ENCODE peak calls at places on chromosomes 5 and 9, in eight cellular contexts. Q is fibroblast of lung, B is HCT116, C is PC-3, D is DND-41, M is H9, Z is mammary epithelial cell, L is SK-N-SH. W is an unnamed sample.

GRCh38 chr5:32449216-32449721 is 4.7 kb upstream of the ZFR start:
- DNase-seq in Q (no peak), B (no peak), C (no peak), D (no peak), M (no peak), Z (no peak), L (no peak), W (no peak)

GRCh38 chr5:35009059-35009458 is 38.7 kb downstream of the AGXT2 start:
- DNase-seq in Q (no peak), B (no peak), C (no peak), D (no peak), M (no peak), Z (no peak), L (no peak), W (no peak)

GRCh38 chr9:130493476-130493875 is 48.7 kb downstream of the ASS1 start:
- DNase-seq in Q (no peak), B (no peak), C (no peak), D (no peak), M (no peak), Z (no peak), L (no peak), W (no peak)

GRCh38 chr9:107102011-107102410 is 181.1 kb upstream of the RAD23B start:
- DNase-seq in Q (no peak), B (no peak), C (no peak), D (no peak), M (no peak), Z (no peak), L (no peak), W (no peak)

GRCh38 chr9:79663878-79664277 is 92.1 kb downstream of the TLE4 start:
- DNase-seq in Q (no peak), B (no peak), C (no peak), D (no peak), M (no peak), Z (no peak), L (peak), W (no peak)

GRCh38 chr5:180021900-180022299 is 49.7 kb downstream of the RNF130 start:
- DNase-seq in Q (no peak), B (no peak), C (no peak), D (no peak), M (no peak), Z (no peak), L (no peak), W (no peak)

GRCh38 chr5:71960196-71960595 is 147.1 kb upstream of the MAP1B start:
- DNase-seq in Q (no peak), B (no peak), C (peak), D (no peak), M (no peak), Z (no peak), L (no peak), W (no peak)

GRCh38 chr5:969421-969839 is 39.2 kb upstream of the NKD2 start:
- DNase-seq in Q (peak), B (no peak), C (no peak), D (no peak), M (no peak), Z (no peak), L (no peak), W (no peak)

GRCh38 chr5:138354926-138355378 is 2.5 kb downstream of the KDM3B start:
- DNase-seq in Q (peak), B (no peak), C (peak), D (peak), M (peak), Z (peak), L (peak), W (peak)

GRCh38 chr5:63928451-63928850 is 33.8 kb downstream of the HTR1A start:
- DNase-seq in Q (no peak), B (no peak), C (no peak), D (no peak), M (no peak), Z (no peak), L (no peak), W (no peak)

GRCh38 chr5:75668988-75669760 is 48.1 kb downstream of the POC5 start:
- DNase-seq in Q (peak), B (no peak), C (peak), D (peak), M (no peak), Z (peak), L (no peak), W (peak)

GRCh38 chr9:97046228-97046627 is 7.3 kb upstream of the CTSV start:
- DNase-seq in Q (peak), B (peak), C (peak), D (no peak), M (peak), Z (peak), L (no peak), W (peak)

GRCh38 chr5:133967715-133968056 is 739 bp downstream of the C5orf15 start:
- DNase-seq in Q (peak), B (no peak), C (no peak), D (no peak), M (no peak), Z (peak), L (peak), W (no peak)

GRCh38 chr5:1730487-1730847 is 69.2 kb downstream of the MRPL36 start:
- DNase-seq in Q (no peak), B (no peak), C (no peak), D (no peak), M (peak), Z (no peak), L (peak), W (no peak)

GRCh38 chr5:75050415-75050814 is 1.9 kb downstream of the GCNT4 start:
- DNase-seq in Q (no peak), B (no peak), C (peak), D (peak), M (peak), Z (no peak), L (peak), W (peak)

GRCh38 chr5:104598285-104598684 is 1035.7 kb upstream of the NUDT12 start:
- DNase-seq in Q (no peak), B (no peak), C (no peak), D (no peak), M (no peak), Z (no peak), L (no peak), W (no peak)

GRCh38 chr9:136006169-136006568 is 45.0 kb upstream of the UBAC1 start:
- DNase-seq in Q (no peak), B (no peak), C (no peak), D (no peak), M (no peak), Z (no peak), L (no peak), W (no peak)

GRCh38 chr5:64147379-64147778 is 18.3 kb upstream of the RNF180 start:
- DNase-seq in Q (no peak), B (no peak), C (no peak), D (no peak), M (no peak), Z (no peak), L (no peak), W (no peak)

GRCh38 chr9:35651964-35652828 is 1.5 kb upstream of the SIT1 start:
- DNase-seq in Q (no peak), B (no peak), C (peak), D (no peak), M (no peak), Z (peak), L (no peak), W (peak)

GRCh38 chr9:91421022-91421765 is 2.4 kb downstream of the NFIL3 start:
- DNase-seq in Q (peak), B (no peak), C (no peak), D (no peak), M (peak), Z (no peak), L (peak), W (peak)

GRCh38 chr9:132994410-132995120 is 16.1 kb downstream of the GFI1B start:
- DNase-seq in Q (peak), B (no peak), C (peak), D (no peak), M (no peak), Z (peak), L (peak), W (no peak)

GRCh38 chr5:82073179-82073578 is 101.4 kb downstream of the ATG10 start:
- DNase-seq in Q (peak), B (no peak), C (no peak), D (no peak), M (no peak), Z (no peak), L (no peak), W (no peak)

GRCh38 chr5:95727764-95728191 is 3.4 kb upstream of the RHOBTB3 start:
- DNase-seq in Q (peak), B (no peak), C (peak), D (no peak), M (no peak), Z (peak), L (peak), W (peak)

GRCh38 chr5:122707796-122708195 is 67.1 kb upstream of the SNX2 start:
- DNase-seq in Q (no peak), B (no peak), C (peak), D (no peak), M (no peak), Z (no peak), L (no peak), W (no peak)

DNA sequence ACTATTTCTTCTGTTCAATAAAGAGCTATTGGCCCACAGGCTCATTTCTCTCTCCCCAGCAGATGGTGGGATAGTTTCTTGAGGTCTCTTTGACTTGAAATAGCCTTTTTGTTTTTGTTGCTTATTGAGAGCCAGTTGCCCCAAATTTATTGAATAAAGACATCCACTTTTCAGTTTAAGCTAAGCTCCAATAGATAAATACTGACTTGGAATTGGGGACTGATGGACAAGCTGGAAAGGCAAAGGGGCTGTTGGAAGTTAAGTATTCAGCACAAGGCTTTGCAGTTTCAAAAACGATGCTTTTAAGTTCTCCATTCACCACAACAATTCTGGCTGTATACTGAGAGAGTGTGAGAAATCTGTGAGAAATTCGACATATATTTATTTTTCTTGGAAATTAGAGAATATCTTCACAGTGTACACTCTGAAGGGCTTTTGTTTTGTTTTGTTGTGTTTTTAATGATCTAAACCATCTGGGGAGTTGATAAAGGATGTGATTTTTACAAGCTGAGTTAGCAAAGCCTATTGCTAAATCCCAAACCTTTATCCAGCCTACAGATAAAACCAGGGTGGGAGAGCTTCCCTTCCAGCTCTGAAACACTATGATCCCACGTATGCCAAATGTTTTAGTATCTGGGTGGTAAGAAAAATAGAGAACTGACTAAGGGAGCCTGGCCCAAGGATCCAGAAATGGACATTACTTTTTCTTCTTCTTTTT is 290.4 kb upstream of the MPDZ start:
- DNase-seq in Q (peak), B (no peak), C (no peak), D (no peak), M (no peak), Z (no peak), L (no peak), W (no peak)
- H2AFZ ChIP-seq in Q (no peak), B (no peak), C (no peak), D (peak), M (no peak), Z (no peak), L (no peak), W (no peak)

GRCh38 chr9:114153761-114154596 is 1.4 kb upstream of the COL27A1 start:
- DNase-seq in Q (peak), B (no peak), C (peak), D (no peak), M (peak), Z (peak), L (peak), W (peak)
- H2AFZ ChIP-seq in Q (no peak), B (peak), C (peak), D (no peak), M (no peak), Z (peak), L (peak), W (no peak)

GRCh38 chr5:8829322-8830029 is 716.4 kb downstream of the SEMA5A start:
- DNase-seq in Q (peak), B (no peak), C (peak), D (no peak), M (no peak), Z (peak), L (no peak), W (no peak)

GRCh38 chr5:8827701-8828100 is 718.2 kb downstream of the SEMA5A start:
- DNase-seq in Q (peak), B (no peak), C (no peak), D (no peak), M (no peak), Z (no peak), L (no peak), W (no peak)

GRCh38 chr5:8831251-8831650 is 714.6 kb downstream of the SEMA5A start:
- DNase-seq in Q (peak), B (no peak), C (no peak), D (no peak), M (no peak), Z (no peak), L (no peak), W (no peak)

GRCh38 chr5:8826491-8826890 is 719.4 kb downstream of the SEMA5A start:
- DNase-seq in Q (no peak), B (no peak), C (peak), D (no peak), M (no peak), Z (no peak), L (no peak), W (no peak)

GRCh38 chr5:8828596-8829321 is 717.1 kb downstream of the SEMA5A start:
- DNase-seq in Q (peak), B (no peak), C (no peak), D (no peak), M (no peak), Z (no peak), L (no peak), W (no peak)
- H2AFZ ChIP-seq in Q (no peak), B (no peak), C (no peak), D (peak), M (no peak), Z (peak), L (peak), W (no peak)

DNA sequence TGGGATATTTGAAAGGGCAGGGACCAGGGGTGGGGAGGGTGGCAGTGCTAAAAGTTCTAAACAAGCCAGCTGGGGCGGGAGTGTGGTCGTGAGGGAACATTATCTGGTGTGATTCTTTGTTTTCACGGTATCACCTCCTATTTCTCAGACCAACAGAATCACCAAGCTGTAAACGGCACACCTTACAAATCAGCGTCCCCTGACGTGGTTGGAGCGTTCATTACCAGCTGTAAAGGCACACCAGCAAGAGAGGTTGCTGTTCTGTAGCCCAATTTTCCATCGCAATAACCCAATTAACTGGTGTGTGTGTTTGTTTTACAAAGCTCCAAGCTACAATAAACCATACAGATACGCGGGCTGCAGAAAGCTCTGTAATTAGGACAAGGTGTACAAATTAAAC is 303.5 kb upstream of the CLINT1 start:
- DNase-seq in Q (no peak), B (no peak), C (no peak), D (no peak), M (no peak), Z (no peak), L (no peak), W (no peak)
- H2AFZ ChIP-seq in Q (no peak), B (no peak), C (no peak), D (peak), M (no peak), Z (no peak), L (no peak), W (no peak)

DNA sequence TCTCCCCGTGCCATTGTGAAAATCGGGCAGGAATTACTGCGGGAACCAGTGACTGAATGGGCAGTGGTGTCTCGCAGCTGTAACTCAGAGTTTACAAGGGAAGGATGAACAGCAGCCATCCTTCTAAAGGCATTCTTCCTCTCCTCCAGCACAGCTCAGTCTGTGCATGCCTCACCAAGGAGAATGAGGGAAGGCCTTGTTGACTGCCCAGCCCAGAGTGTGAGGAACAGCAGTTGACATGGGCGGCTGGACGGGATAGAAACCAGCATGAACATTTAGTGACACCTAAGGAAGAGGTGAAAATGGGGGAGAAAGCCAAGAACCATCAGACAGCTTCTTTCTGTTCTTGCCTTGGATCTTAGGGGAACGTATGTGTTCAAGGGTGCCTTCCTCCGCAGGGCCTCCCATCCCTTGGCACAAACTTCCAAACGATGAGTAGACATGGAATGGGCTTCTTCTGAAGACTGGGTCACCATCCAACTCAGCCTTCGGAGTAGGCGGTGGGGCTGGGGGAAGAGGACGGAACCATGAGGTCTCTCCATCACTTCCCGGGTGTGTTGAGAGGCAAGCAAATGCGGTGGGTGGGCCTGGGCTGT is 887 bp upstream of the PDE8B start:
- DNase-seq in Q (no peak), B (no peak), C (no peak), D (no peak), M (no peak), Z (no peak), L (no peak), W (no peak)
- H2AFZ ChIP-seq in Q (no peak), B (no peak), C (no peak), D (no peak), M (no peak), Z (no peak), L (no peak), W (no peak)

W was measured in HepG2.